ENCODE peak calls at places on chromosomes 13 and 19, in ten cellular contexts. One of them, this sample, is unnamed.

GRCh38 chr19:51548891-51549305 is 17.4 kb upstream of the SIGLEC6 start:
- DNase-seq in naive B cell: no peak
- DNase-seq in Calu3: no peak
- DNase-seq in NAMALWA: no peak
- DNase-seq in KG1: no peak
- DNase-seq in T-helper 2 cell: no peak
- DNase-seq in iPS-NIHi11: no peak
- DNase-seq in stimulated activated naive CD8-positive, alpha-beta T cell treated with anti-CD3 and anti-CD28 coated beads, Interleukin-15, amount 100 ng/mL, for 72 hours: no peak
- DNase-seq in stimulated activated CD4-positive, alpha-beta T cell treated with anti-CD3 and anti-CD28 coated beads, Interleukin-1b, Interleukin-23, amount 100 ng/mL, for 1 hour: no peak
- DNase-seq in NCI-H2171: no peak
- DNase-seq in this sample: no peak

GRCh38 chr19:2186071-2186846 is 22.5 kb downstream of the DOT1L start:
- DNase-seq in naive B cell: no peak
- DNase-seq in Calu3: no peak
- DNase-seq in NAMALWA: no peak
- DNase-seq in KG1: no peak
- DNase-seq in T-helper 2 cell: no peak
- DNase-seq in iPS-NIHi11: no peak
- DNase-seq in stimulated activated naive CD8-positive, alpha-beta T cell treated with anti-CD3 and anti-CD28 coated beads, Interleukin-15, amount 100 ng/mL, for 72 hours: no peak
- DNase-seq in stimulated activated CD4-positive, alpha-beta T cell treated with anti-CD3 and anti-CD28 coated beads, Interleukin-1b, Interleukin-23, amount 100 ng/mL, for 1 hour: no peak
- DNase-seq in NCI-H2171: no peak
- DNase-seq in this sample: no peak

GRCh38 chr13:64075543-64076271 is 2660.1 kb upstream of the PCDH20 start:
- DNase-seq in naive B cell: no peak
- DNase-seq in Calu3: no peak
- DNase-seq in NAMALWA: no peak
- DNase-seq in KG1: no peak
- DNase-seq in T-helper 2 cell: no peak
- DNase-seq in iPS-NIHi11: no peak
- DNase-seq in stimulated activated naive CD8-positive, alpha-beta T cell treated with anti-CD3 and anti-CD28 coated beads, Interleukin-15, amount 100 ng/mL, for 72 hours: no peak
- DNase-seq in stimulated activated CD4-positive, alpha-beta T cell treated with anti-CD3 and anti-CD28 coated beads, Interleukin-1b, Interleukin-23, amount 100 ng/mL, for 1 hour: no peak
- DNase-seq in NCI-H2171: peak; percentile 78
- DNase-seq in this sample: no peak

GRCh38 chr13:19581675-19582074 is 20.3 kb upstream of the TPTE2 start:
- DNase-seq in naive B cell: no peak
- DNase-seq in Calu3: no peak
- DNase-seq in NAMALWA: no peak
- DNase-seq in KG1: no peak
- DNase-seq in T-helper 2 cell: no peak
- DNase-seq in iPS-NIHi11: no peak
- DNase-seq in stimulated activated naive CD8-positive, alpha-beta T cell treated with anti-CD3 and anti-CD28 coated beads, Interleukin-15, amount 100 ng/mL, for 72 hours: no peak
- DNase-seq in stimulated activated CD4-positive, alpha-beta T cell treated with anti-CD3 and anti-CD28 coated beads, Interleukin-1b, Interleukin-23, amount 100 ng/mL, for 1 hour: no peak
- DNase-seq in NCI-H2171: no peak
- DNase-seq in this sample: no peak

GRCh38 chr13:48653074-48654054 is at the start of gene CYSLTR2:
- DNase-seq in naive B cell: peak; percentile 51
- DNase-seq in Calu3: no peak
- DNase-seq in NAMALWA: peak; percentile 9
- DNase-seq in KG1: peak; percentile 42
- DNase-seq in T-helper 2 cell: peak; percentile 12
- DNase-seq in iPS-NIHi11: no peak
- DNase-seq in stimulated activated naive CD8-positive, alpha-beta T cell treated with anti-CD3 and anti-CD28 coated beads, Interleukin-15, amount 100 ng/mL, for 72 hours: peak; percentile 19
- DNase-seq in stimulated activated CD4-positive, alpha-beta T cell treated with anti-CD3 and anti-CD28 coated beads, Interleukin-1b, Interleukin-23, amount 100 ng/mL, for 1 hour: no peak
- DNase-seq in NCI-H2171: no peak
- DNase-seq in this sample: no peak

GRCh38 chr13:24270639-24271131 is 38.7 kb upstream of the C1QTNF9 start:
- DNase-seq in naive B cell: peak; percentile 47
- DNase-seq in Calu3: peak; percentile 31
- DNase-seq in NAMALWA: peak; percentile 61
- DNase-seq in KG1: peak; percentile 67
- DNase-seq in T-helper 2 cell: peak; percentile 52
- DNase-seq in iPS-NIHi11: no peak
- DNase-seq in stimulated activated naive CD8-positive, alpha-beta T cell treated with anti-CD3 and anti-CD28 coated beads, Interleukin-15, amount 100 ng/mL, for 72 hours: peak; percentile 51
- DNase-seq in stimulated activated CD4-positive, alpha-beta T cell treated with anti-CD3 and anti-CD28 coated beads, Interleukin-1b, Interleukin-23, amount 100 ng/mL, for 1 hour: no peak
- DNase-seq in NCI-H2171: no peak
- DNase-seq in this sample: no peak

GRCh38 chr13:30918662-30919405 is 12.8 kb downstream of the MEDAG start:
- DNase-seq in naive B cell: no peak
- DNase-seq in Calu3: no peak
- DNase-seq in NAMALWA: no peak
- DNase-seq in KG1: no peak
- DNase-seq in T-helper 2 cell: no peak
- DNase-seq in iPS-NIHi11: no peak
- DNase-seq in stimulated activated naive CD8-positive, alpha-beta T cell treated with anti-CD3 and anti-CD28 coated beads, Interleukin-15, amount 100 ng/mL, for 72 hours: no peak
- DNase-seq in stimulated activated CD4-positive, alpha-beta T cell treated with anti-CD3 and anti-CD28 coated beads, Interleukin-1b, Interleukin-23, amount 100 ng/mL, for 1 hour: no peak
- DNase-seq in NCI-H2171: no peak
- DNase-seq in this sample: no peak

GRCh38 chr19:3135961-3136683 is at the start of gene GNA15:
- DNase-seq in naive B cell: peak; percentile 61
- DNase-seq in Calu3: peak; percentile 66
- DNase-seq in NAMALWA: no peak
- DNase-seq in KG1: no peak
- DNase-seq in T-helper 2 cell: peak; percentile 42
- DNase-seq in iPS-NIHi11: no peak
- DNase-seq in stimulated activated naive CD8-positive, alpha-beta T cell treated with anti-CD3 and anti-CD28 coated beads, Interleukin-15, amount 100 ng/mL, for 72 hours: no peak
- DNase-seq in stimulated activated CD4-positive, alpha-beta T cell treated with anti-CD3 and anti-CD28 coated beads, Interleukin-1b, Interleukin-23, amount 100 ng/mL, for 1 hour: no peak
- DNase-seq in NCI-H2171: no peak
- DNase-seq in this sample: no peak

GRCh38 chr13:65508745-65509144 is 1721.4 kb downstream of the PCDH9 start:
- DNase-seq in naive B cell: no peak
- DNase-seq in Calu3: no peak
- DNase-seq in NAMALWA: no peak
- DNase-seq in KG1: no peak
- DNase-seq in T-helper 2 cell: no peak
- DNase-seq in iPS-NIHi11: no peak
- DNase-seq in stimulated activated naive CD8-positive, alpha-beta T cell treated with anti-CD3 and anti-CD28 coated beads, Interleukin-15, amount 100 ng/mL, for 72 hours: no peak
- DNase-seq in stimulated activated CD4-positive, alpha-beta T cell treated with anti-CD3 and anti-CD28 coated beads, Interleukin-1b, Interleukin-23, amount 100 ng/mL, for 1 hour: no peak
- DNase-seq in NCI-H2171: no peak
- DNase-seq in this sample: no peak

GRCh38 chr19:54178581-54179261 is 5.8 kb upstream of the TMC4 start:
- DNase-seq in naive B cell: no peak
- DNase-seq in Calu3: no peak
- DNase-seq in NAMALWA: peak; percentile 67
- DNase-seq in KG1: no peak
- DNase-seq in T-helper 2 cell: no peak
- DNase-seq in iPS-NIHi11: peak; percentile 66
- DNase-seq in stimulated activated naive CD8-positive, alpha-beta T cell treated with anti-CD3 and anti-CD28 coated beads, Interleukin-15, amount 100 ng/mL, for 72 hours: no peak
- DNase-seq in stimulated activated CD4-positive, alpha-beta T cell treated with anti-CD3 and anti-CD28 coated beads, Interleukin-1b, Interleukin-23, amount 100 ng/mL, for 1 hour: no peak
- DNase-seq in NCI-H2171: peak; percentile 22
- DNase-seq in this sample: peak; percentile 42

GRCh38 chr13:110869805-110870706 is 44.8 kb downstream of the ANKRD10 start:
- DNase-seq in naive B cell: no peak
- DNase-seq in Calu3: peak; percentile 83
- DNase-seq in NAMALWA: no peak
- DNase-seq in KG1: no peak
- DNase-seq in T-helper 2 cell: no peak
- DNase-seq in iPS-NIHi11: peak; percentile 77
- DNase-seq in stimulated activated naive CD8-positive, alpha-beta T cell treated with anti-CD3 and anti-CD28 coated beads, Interleukin-15, amount 100 ng/mL, for 72 hours: no peak
- DNase-seq in stimulated activated CD4-positive, alpha-beta T cell treated with anti-CD3 and anti-CD28 coated beads, Interleukin-1b, Interleukin-23, amount 100 ng/mL, for 1 hour: no peak
- DNase-seq in NCI-H2171: peak; percentile 7
- DNase-seq in this sample: peak; percentile 98

GRCh38 chr19:33390908-33391630 is 17.6 kb downstream of the CEBPG start:
- DNase-seq in naive B cell: no peak
- DNase-seq in Calu3: no peak
- DNase-seq in NAMALWA: no peak
- DNase-seq in KG1: no peak
- DNase-seq in T-helper 2 cell: no peak
- DNase-seq in iPS-NIHi11: no peak
- DNase-seq in stimulated activated naive CD8-positive, alpha-beta T cell treated with anti-CD3 and anti-CD28 coated beads, Interleukin-15, amount 100 ng/mL, for 72 hours: no peak
- DNase-seq in stimulated activated CD4-positive, alpha-beta T cell treated with anti-CD3 and anti-CD28 coated beads, Interleukin-1b, Interleukin-23, amount 100 ng/mL, for 1 hour: no peak
- DNase-seq in NCI-H2171: no peak
- DNase-seq in this sample: no peak

GRCh38 chr19:54415208-54415900 is at the start of gene TTYH1:
- DNase-seq in naive B cell: peak; percentile 29
- DNase-seq in Calu3: no peak
- DNase-seq in NAMALWA: no peak
- DNase-seq in KG1: no peak
- DNase-seq in T-helper 2 cell: peak; percentile 27
- DNase-seq in iPS-NIHi11: peak; percentile 95
- DNase-seq in stimulated activated naive CD8-positive, alpha-beta T cell treated with anti-CD3 and anti-CD28 coated beads, Interleukin-15, amount 100 ng/mL, for 72 hours: peak; percentile 60
- DNase-seq in stimulated activated CD4-positive, alpha-beta T cell treated with anti-CD3 and anti-CD28 coated beads, Interleukin-1b, Interleukin-23, amount 100 ng/mL, for 1 hour: peak; percentile 34
- DNase-seq in NCI-H2171: no peak
- DNase-seq in this sample: no peak

GRCh38 chr19:5109560-5109959 is 140.6 kb downstream of the KDM4B start:
- DNase-seq in naive B cell: no peak
- DNase-seq in Calu3: no peak
- DNase-seq in NAMALWA: no peak
- DNase-seq in KG1: no peak
- DNase-seq in T-helper 2 cell: no peak
- DNase-seq in iPS-NIHi11: peak; percentile 68
- DNase-seq in stimulated activated naive CD8-positive, alpha-beta T cell treated with anti-CD3 and anti-CD28 coated beads, Interleukin-15, amount 100 ng/mL, for 72 hours: no peak
- DNase-seq in stimulated activated CD4-positive, alpha-beta T cell treated with anti-CD3 and anti-CD28 coated beads, Interleukin-1b, Interleukin-23, amount 100 ng/mL, for 1 hour: no peak
- DNase-seq in NCI-H2171: no peak
- DNase-seq in this sample: no peak

GRCh38 chr19:41325947-41326706 is 16.2 kb downstream of the CCDC97 start:
- DNase-seq in naive B cell: peak; percentile 80
- DNase-seq in Calu3: peak; percentile 30
- DNase-seq in NAMALWA: peak; percentile 84
- DNase-seq in KG1: no peak
- DNase-seq in T-helper 2 cell: no peak
- DNase-seq in iPS-NIHi11: no peak
- DNase-seq in stimulated activated naive CD8-positive, alpha-beta T cell treated with anti-CD3 and anti-CD28 coated beads, Interleukin-15, amount 100 ng/mL, for 72 hours: no peak
- DNase-seq in stimulated activated CD4-positive, alpha-beta T cell treated with anti-CD3 and anti-CD28 coated beads, Interleukin-1b, Interleukin-23, amount 100 ng/mL, for 1 hour: no peak
- DNase-seq in NCI-H2171: no peak
- DNase-seq in this sample: peak; percentile 42

GRCh38 chr19:1240925-1241324 is 626 bp upstream of the ATP5F1D start:
- DNase-seq in naive B cell: no peak
- DNase-seq in Calu3: no peak
- DNase-seq in NAMALWA: no peak
- DNase-seq in KG1: no peak
- DNase-seq in T-helper 2 cell: no peak
- DNase-seq in iPS-NIHi11: no peak
- DNase-seq in stimulated activated naive CD8-positive, alpha-beta T cell treated with anti-CD3 and anti-CD28 coated beads, Interleukin-15, amount 100 ng/mL, for 72 hours: no peak
- DNase-seq in stimulated activated CD4-positive, alpha-beta T cell treated with anti-CD3 and anti-CD28 coated beads, Interleukin-1b, Interleukin-23, amount 100 ng/mL, for 1 hour: no peak
- DNase-seq in NCI-H2171: no peak
- DNase-seq in this sample: no peak

GRCh38 chr13:20824762-20825161 is 51.0 kb upstream of the EEF1AKMT1 start:
- DNase-seq in naive B cell: no peak
- DNase-seq in Calu3: no peak
- DNase-seq in NAMALWA: no peak
- DNase-seq in KG1: no peak
- DNase-seq in T-helper 2 cell: no peak
- DNase-seq in iPS-NIHi11: no peak
- DNase-seq in stimulated activated naive CD8-positive, alpha-beta T cell treated with anti-CD3 and anti-CD28 coated beads, Interleukin-15, amount 100 ng/mL, for 72 hours: no peak
- DNase-seq in stimulated activated CD4-positive, alpha-beta T cell treated with anti-CD3 and anti-CD28 coated beads, Interleukin-1b, Interleukin-23, amount 100 ng/mL, for 1 hour: no peak
- DNase-seq in NCI-H2171: no peak
- DNase-seq in this sample: no peak

GRCh38 chr13:114053026-114053425 is 79.2 kb upstream of the C13orf46 start:
- DNase-seq in naive B cell: no peak
- DNase-seq in Calu3: no peak
- DNase-seq in NAMALWA: no peak
- DNase-seq in KG1: no peak
- DNase-seq in T-helper 2 cell: no peak
- DNase-seq in iPS-NIHi11: no peak
- DNase-seq in stimulated activated naive CD8-positive, alpha-beta T cell treated with anti-CD3 and anti-CD28 coated beads, Interleukin-15, amount 100 ng/mL, for 72 hours: no peak
- DNase-seq in stimulated activated CD4-positive, alpha-beta T cell treated with anti-CD3 and anti-CD28 coated beads, Interleukin-1b, Interleukin-23, amount 100 ng/mL, for 1 hour: no peak
- DNase-seq in NCI-H2171: no peak
- DNase-seq in this sample: no peak

GRCh38 chr13:66657165-66657895 is 572.8 kb downstream of the PCDH9 start:
- DNase-seq in naive B cell: no peak
- DNase-seq in Calu3: peak; percentile 6
- DNase-seq in NAMALWA: no peak
- DNase-seq in KG1: no peak
- DNase-seq in T-helper 2 cell: no peak
- DNase-seq in iPS-NIHi11: peak; percentile 11
- DNase-seq in stimulated activated naive CD8-positive, alpha-beta T cell treated with anti-CD3 and anti-CD28 coated beads, Interleukin-15, amount 100 ng/mL, for 72 hours: no peak
- DNase-seq in stimulated activated CD4-positive, alpha-beta T cell treated with anti-CD3 and anti-CD28 coated beads, Interleukin-1b, Interleukin-23, amount 100 ng/mL, for 1 hour: no peak
- DNase-seq in NCI-H2171: peak; percentile 98
- DNase-seq in this sample: peak; percentile 97

GRCh38 chr19:38970664-38971532 is 4.6 kb downstream of the FBXO17 start:
- DNase-seq in naive B cell: no peak
- DNase-seq in Calu3: no peak
- DNase-seq in NAMALWA: no peak
- DNase-seq in KG1: no peak
- DNase-seq in T-helper 2 cell: no peak
- DNase-seq in iPS-NIHi11: no peak
- DNase-seq in stimulated activated naive CD8-positive, alpha-beta T cell treated with anti-CD3 and anti-CD28 coated beads, Interleukin-15, amount 100 ng/mL, for 72 hours: no peak
- DNase-seq in stimulated activated CD4-positive, alpha-beta T cell treated with anti-CD3 and anti-CD28 coated beads, Interleukin-1b, Interleukin-23, amount 100 ng/mL, for 1 hour: no peak
- DNase-seq in NCI-H2171: peak; percentile 48
- DNase-seq in this sample: no peak

GRCh38 chr19:9917322-9917721 is 19.0 kb downstream of the OLFM2 start:
- DNase-seq in naive B cell: no peak
- DNase-seq in Calu3: peak; percentile 40
- DNase-seq in NAMALWA: peak; percentile 52
- DNase-seq in KG1: no peak
- DNase-seq in T-helper 2 cell: no peak
- DNase-seq in iPS-NIHi11: peak; percentile 84
- DNase-seq in stimulated activated naive CD8-positive, alpha-beta T cell treated with anti-CD3 and anti-CD28 coated beads, Interleukin-15, amount 100 ng/mL, for 72 hours: no peak
- DNase-seq in stimulated activated CD4-positive, alpha-beta T cell treated with anti-CD3 and anti-CD28 coated beads, Interleukin-1b, Interleukin-23, amount 100 ng/mL, for 1 hour: no peak
- DNase-seq in NCI-H2171: peak; percentile 21
- DNase-seq in this sample: peak; percentile 85

GRCh38 chr19:47142779-47143178 is 12.1 kb downstream of the SAE1 start:
- DNase-seq in naive B cell: no peak
- DNase-seq in Calu3: no peak
- DNase-seq in NAMALWA: no peak
- DNase-seq in KG1: no peak
- DNase-seq in T-helper 2 cell: no peak
- DNase-seq in iPS-NIHi11: no peak
- DNase-seq in stimulated activated naive CD8-positive, alpha-beta T cell treated with anti-CD3 and anti-CD28 coated beads, Interleukin-15, amount 100 ng/mL, for 72 hours: no peak
- DNase-seq in stimulated activated CD4-positive, alpha-beta T cell treated with anti-CD3 and anti-CD28 coated beads, Interleukin-1b, Interleukin-23, amount 100 ng/mL, for 1 hour: no peak
- DNase-seq in NCI-H2171: no peak
- DNase-seq in this sample: no peak

GRCh38 chr13:32881074-32881791 is 135.0 kb upstream of the KL start:
- DNase-seq in naive B cell: no peak
- DNase-seq in Calu3: no peak
- DNase-seq in NAMALWA: no peak
- DNase-seq in KG1: no peak
- DNase-seq in T-helper 2 cell: no peak
- DNase-seq in iPS-NIHi11: no peak
- DNase-seq in stimulated activated naive CD8-positive, alpha-beta T cell treated with anti-CD3 and anti-CD28 coated beads, Interleukin-15, amount 100 ng/mL, for 72 hours: no peak
- DNase-seq in stimulated activated CD4-positive, alpha-beta T cell treated with anti-CD3 and anti-CD28 coated beads, Interleukin-1b, Interleukin-23, amount 100 ng/mL, for 1 hour: no peak
- DNase-seq in NCI-H2171: no peak
- DNase-seq in this sample: peak; percentile 33

GRCh38 chr19:1247747-1248453 is 483 bp upstream of the MIDN start:
- DNase-seq in naive B cell: peak; percentile 78
- DNase-seq in Calu3: peak; percentile 74
- DNase-seq in NAMALWA: no peak
- DNase-seq in KG1: no peak
- DNase-seq in T-helper 2 cell: peak; percentile 66
- DNase-seq in iPS-NIHi11: no peak
- DNase-seq in stimulated activated naive CD8-positive, alpha-beta T cell treated with anti-CD3 and anti-CD28 coated beads, Interleukin-15, amount 100 ng/mL, for 72 hours: peak; percentile 69
- DNase-seq in stimulated activated CD4-positive, alpha-beta T cell treated with anti-CD3 and anti-CD28 coated beads, Interleukin-1b, Interleukin-23, amount 100 ng/mL, for 1 hour: no peak
- DNase-seq in NCI-H2171: no peak
- DNase-seq in this sample: peak; percentile 65

GRCh38 chr19:46821512-46822359 is 28.9 kb downstream of the AP2S1 start:
- DNase-seq in naive B cell: peak; percentile 67
- DNase-seq in Calu3: no peak
- DNase-seq in NAMALWA: peak; percentile 73
- DNase-seq in KG1: no peak
- DNase-seq in T-helper 2 cell: peak; percentile 53
- DNase-seq in iPS-NIHi11: no peak
- DNase-seq in stimulated activated naive CD8-positive, alpha-beta T cell treated with anti-CD3 and anti-CD28 coated beads, Interleukin-15, amount 100 ng/mL, for 72 hours: peak; percentile 60
- DNase-seq in stimulated activated CD4-positive, alpha-beta T cell treated with anti-CD3 and anti-CD28 coated beads, Interleukin-1b, Interleukin-23, amount 100 ng/mL, for 1 hour: peak; percentile 24
- DNase-seq in NCI-H2171: no peak
- DNase-seq in this sample: no peak

GRCh38 chr19:2236285-2237050 is at the start of the genes PLEKHJ1 and SF3A2:
- DNase-seq in naive B cell: peak; percentile 100
- DNase-seq in Calu3: peak; percentile 93
- DNase-seq in NAMALWA: peak; percentile 98
- DNase-seq in KG1: peak; percentile 97
- DNase-seq in T-helper 2 cell: peak; percentile 97
- DNase-seq in iPS-NIHi11: peak; percentile 97
- DNase-seq in stimulated activated naive CD8-positive, alpha-beta T cell treated with anti-CD3 and anti-CD28 coated beads, Interleukin-15, amount 100 ng/mL, for 72 hours: peak; percentile 100
- DNase-seq in stimulated activated CD4-positive, alpha-beta T cell treated with anti-CD3 and anti-CD28 coated beads, Interleukin-1b, Interleukin-23, amount 100 ng/mL, for 1 hour: peak; percentile 94
- DNase-seq in NCI-H2171: peak; percentile 98
- DNase-seq in this sample: peak; percentile 94

GRCh38 chr13:75555836-75556235 is 6.2 kb downstream of the UCHL3 start:
- DNase-seq in naive B cell: no peak
- DNase-seq in Calu3: no peak
- DNase-seq in NAMALWA: no peak
- DNase-seq in KG1: no peak
- DNase-seq in T-helper 2 cell: no peak
- DNase-seq in iPS-NIHi11: no peak
- DNase-seq in stimulated activated naive CD8-positive, alpha-beta T cell treated with anti-CD3 and anti-CD28 coated beads, Interleukin-15, amount 100 ng/mL, for 72 hours: no peak
- DNase-seq in stimulated activated CD4-positive, alpha-beta T cell treated with anti-CD3 and anti-CD28 coated beads, Interleukin-1b, Interleukin-23, amount 100 ng/mL, for 1 hour: no peak
- DNase-seq in NCI-H2171: no peak
- DNase-seq in this sample: no peak

GRCh38 chr19:2051771-2052704 is 994 bp upstream of the MKNK2 start:
- DNase-seq in naive B cell: peak; percentile 83
- DNase-seq in Calu3: no peak
- DNase-seq in NAMALWA: peak; percentile 77
- DNase-seq in KG1: no peak
- DNase-seq in T-helper 2 cell: peak; percentile 49
- DNase-seq in iPS-NIHi11: no peak
- DNase-seq in stimulated activated naive CD8-positive, alpha-beta T cell treated with anti-CD3 and anti-CD28 coated beads, Interleukin-15, amount 100 ng/mL, for 72 hours: peak; percentile 53
- DNase-seq in stimulated activated CD4-positive, alpha-beta T cell treated with anti-CD3 and anti-CD28 coated beads, Interleukin-1b, Interleukin-23, amount 100 ng/mL, for 1 hour: no peak
- DNase-seq in NCI-H2171: no peak
- DNase-seq in this sample: no peak